ENCODE peak calls at places on chromosomes 6 and 20, in nine cellular contexts. N, L, X, I, Y, G, P, R and Q are unnamed samples. For H3K9me3 and H3K4me1, the result is how much of the 10 kb centered on the place peaks cover.

GRCh38 chr6:30926644-30927043 is 5.3 kb downstream of the SFTA2 start:
- DNase-seq in N (no peak), L (peak), X (no peak), I (no peak), Y (no peak), G (no peak), P (no peak), R (no peak), Q (no peak)

GRCh38 chr6:26743157-26743821 is 83.7 kb upstream of the ZNF322 start:
- DNase-seq in N (peak), L (peak), X (no peak), I (no peak), Y (no peak), G (no peak), P (no peak), R (no peak), Q (no peak)

GRCh38 chr6:12890171-12890790 is 173.7 kb downstream of the PHACTR1 start:
- DNase-seq in N (no peak), L (no peak), X (no peak), I (peak), Y (no peak), G (no peak), P (no peak), R (peak), Q (no peak)

GRCh38 chr20:10553326-10553984 is 118.3 kb downstream of the SLX4IP start:
- DNase-seq in N (no peak), L (peak), X (peak), I (peak), Y (no peak), G (peak), P (peak), R (peak), Q (peak)

GRCh38 chr6:74735304-74735703 is 470.5 kb downstream of the COL12A1 start:
- DNase-seq in N (no peak), L (no peak), X (no peak), I (no peak), Y (no peak), G (no peak), P (no peak), R (no peak), Q (no peak)

GRCh38 chr20:50208085-50208491 is 17.5 kb downstream of the CEBPB start:
- DNase-seq in N (no peak), L (no peak), X (no peak), I (no peak), Y (no peak), G (no peak), P (peak), R (no peak), Q (no peak)

GRCh38 chr6:93858213-93858612 is 438.9 kb upstream of the EPHA7 start:
- DNase-seq in N (no peak), L (no peak), X (no peak), I (no peak), Y (no peak), G (no peak), P (no peak), R (no peak), Q (no peak)

GRCh38 chr20:1949306-1949705 is 44.6 kb downstream of the PDYN start:
- DNase-seq in N (no peak), L (no peak), X (no peak), I (no peak), Y (no peak), G (no peak), P (no peak), R (no peak), Q (no peak)

GRCh38 chr6:24910850-24911712 is 24.7 kb downstream of the RIPOR2 start:
- DNase-seq in N (peak), L (peak), X (peak), I (peak), Y (no peak), G (peak), P (peak), R (peak), Q (peak)

GRCh38 chr6:62808575-62809293 is 402.5 kb upstream of the FKBP1C start:
- DNase-seq in N (no peak), L (no peak), X (no peak), I (no peak), Y (no peak), G (no peak), P (no peak), R (no peak), Q (no peak)

GRCh38 chr6:43086022-43086658 is 10.0 kb downstream of the PTK7 start:
- DNase-seq in N (no peak), L (no peak), X (peak), I (no peak), Y (no peak), G (no peak), P (no peak), R (no peak), Q (no peak)

GRCh38 chr6:154457046-154457713 is 53.3 kb downstream of the CNKSR3 start:
- DNase-seq in N (no peak), L (no peak), X (no peak), I (no peak), Y (no peak), G (no peak), P (no peak), R (no peak), Q (no peak)

GRCh38 chr6:143205170-143205879 is 144.6 kb downstream of the AIG1 start:
- DNase-seq in N (no peak), L (no peak), X (no peak), I (no peak), Y (no peak), G (no peak), P (no peak), R (no peak), Q (no peak)

GRCh38 chr6:103273048-103273447 is 1586.7 kb downstream of the HACE1 start:
- DNase-seq in N (no peak), L (peak), X (no peak), I (no peak), Y (no peak), G (no peak), P (no peak), R (peak), Q (no peak)

GRCh38 chr20:46852313-46852712 is 42.3 kb upstream of the EYA2 start:
- DNase-seq in N (no peak), L (no peak), X (no peak), I (no peak), Y (no peak), G (no peak), P (no peak), R (no peak), Q (no peak)

GRCh38 chr20:51510169-51510568 is 32.4 kb downstream of the NFATC2 start:
- DNase-seq in N (no peak), L (no peak), X (no peak), I (no peak), Y (no peak), G (no peak), P (no peak), R (no peak), Q (no peak)

GRCh38 chr20:50670126-50670862 is 21.0 kb downstream of the RIPOR3 start:
- DNase-seq in N (no peak), L (peak), X (no peak), I (no peak), Y (peak), G (no peak), P (no peak), R (no peak), Q (no peak)

GRCh38 chr20:24403410-24403809 is 66.0 kb upstream of the SYNDIG1 start:
- DNase-seq in N (no peak), L (no peak), X (no peak), I (no peak), Y (peak), G (no peak), P (no peak), R (no peak), Q (no peak)

GRCh38 chr20:32144898-32145662 is 35.6 kb downstream of the TM9SF4 start:
- DNase-seq in N (no peak), L (no peak), X (no peak), I (no peak), Y (no peak), G (no peak), P (no peak), R (no peak), Q (no peak)

GRCh38 chr6:169832247-169832948 is 81.0 kb downstream of the ERMARD start:
- DNase-seq in N (no peak), L (no peak), X (no peak), I (peak), Y (no peak), G (peak), P (no peak), R (no peak), Q (no peak)

GRCh38 chr6:11685411-11686093 is 93.1 kb downstream of the ADTRP start:
- DNase-seq in N (no peak), L (peak), X (no peak), I (no peak), Y (peak), G (no peak), P (no peak), R (no peak), Q (no peak)

GRCh38 chr6:14775528-14775927 is 470.3 kb upstream of the JARID2 start:
- DNase-seq in N (no peak), L (no peak), X (no peak), I (no peak), Y (no peak), G (no peak), P (no peak), R (no peak), Q (no peak)

GRCh38 chr6:4125933-4126864 is 9.2 kb downstream of the ECI2 start:
- DNase-seq in N (no peak), L (peak), X (no peak), I (no peak), Y (no peak), G (peak), P (no peak), R (no peak), Q (no peak)

GRCh38 chr20:14489544-14489943 is 152.1 kb upstream of the FLRT3 start:
- DNase-seq in N (no peak), L (no peak), X (no peak), I (no peak), Y (no peak), G (no peak), P (no peak), R (no peak), Q (no peak)

GRCh38 chr6:36610576-36611336 is 16.6 kb downstream of the SRSF3 start:
- DNase-seq in N (no peak), L (no peak), X (no peak), I (no peak), Y (no peak), G (no peak), P (peak), R (no peak), Q (no peak)

GRCh38 chr6:146047356-146047755 is 18.5 kb downstream of the GRM1 start:
- DNase-seq in N (no peak), L (no peak), X (no peak), I (no peak), Y (no peak), G (no peak), P (no peak), R (no peak), Q (no peak)

GRCh38 chr6:66902457-66902856 is 1195.4 kb upstream of the EYS start:
- DNase-seq in N (no peak), L (no peak), X (no peak), I (no peak), Y (no peak), G (no peak), P (no peak), R (no peak), Q (no peak)

GRCh38 chr20:64044484-64045247 is 4.8 kb downstream of the SOX18 start:
- DNase-seq in N (peak), L (peak), X (no peak), I (no peak), Y (no peak), G (no peak), P (peak), R (no peak), Q (no peak)

GRCh38 chr6:164531745-164532144 is 777.7 kb downstream of the C6orf118 start:
- DNase-seq in N (no peak), L (no peak), X (no peak), I (no peak), Y (no peak), G (no peak), P (no peak), R (no peak), Q (no peak)

GRCh38 chr6:168332020-168332419 is 12.4 kb upstream of the DACT2 start:
- DNase-seq in N (no peak), L (no peak), X (no peak), I (no peak), Y (no peak), G (no peak), P (no peak), R (no peak), Q (no peak)

GRCh38 chr20:12965212-12965879 is 43.4 kb upstream of the SPTLC3 start:
- DNase-seq in N (no peak), L (no peak), X (no peak), I (no peak), Y (no peak), G (no peak), P (no peak), R (no peak), Q (no peak)

GRCh38 chr6:119535332-119535731 is 185.8 kb upstream of the MAN1A1 start:
- DNase-seq in N (no peak), L (no peak), X (no peak), I (no peak), Y (no peak), G (no peak), P (no peak), R (peak), Q (no peak)

GRCh38 chr6:164247106-164247505 is 832.6 kb downstream of the QKI start:
- DNase-seq in N (no peak), L (no peak), X (no peak), I (no peak), Y (no peak), G (no peak), P (no peak), R (no peak), Q (no peak)

GRCh38 chr6:44245912-44246662 is 814 bp upstream of the HSP90AB1 start:
- DNase-seq in N (peak), L (peak), X (peak), I (peak), Y (no peak), G (peak), P (peak), R (peak), Q (peak)

GRCh38 chr6:17580518-17581048 is 19.5 kb upstream of the FAM8A1 start:
- DNase-seq in N (peak), L (no peak), X (peak), I (peak), Y (no peak), G (peak), P (peak), R (no peak), Q (peak)

GRCh38 chr6:2351090-2351489 is 105.7 kb upstream of the GMDS start:
- DNase-seq in N (no peak), L (no peak), X (no peak), I (no peak), Y (no peak), G (no peak), P (no peak), R (no peak), Q (no peak)

GRCh38 chr20:2178328-2179232 is 77.0 kb downstream of the STK35 start:
- DNase-seq in N (peak), L (no peak), X (no peak), I (peak), Y (no peak), G (no peak), P (no peak), R (no peak), Q (no peak)

GRCh38 chr6:166167258-166167731 is 356 bp downstream of the TBXT start:
- DNase-seq in N (peak), L (no peak), X (no peak), I (no peak), Y (no peak), G (no peak), P (no peak), R (no peak), Q (no peak)

GRCh38 chr20:41887500-41887899 is 269.3 kb upstream of the CHD6 start:
- DNase-seq in N (no peak), L (no peak), X (no peak), I (no peak), Y (no peak), G (no peak), P (no peak), R (no peak), Q (no peak)

GRCh38 chr6:28802417-28803336 is 121.1 kb downstream of the TRIM27 start:
- DNase-seq in N (no peak), L (no peak), X (no peak), I (no peak), Y (peak), G (no peak), P (no peak), R (no peak), Q (no peak)

GRCh38 chr20:59784365-59785117 is 148.9 kb downstream of the SYCP2 start:
- DNase-seq in N (no peak), L (no peak), X (peak), I (no peak), Y (no peak), G (peak), P (no peak), R (no peak), Q (no peak)
- H3K9me3 ChIP-seq in N (under half), L (under half), X (under half), I (under half), Y (under half), G (under half), P (under half), R (under half), Q (under half)

GRCh38 chr6:40955181-40955550 is 83.9 kb downstream of the UNC5CL start:
- DNase-seq in N (peak), L (no peak), X (no peak), I (no peak), Y (no peak), G (no peak), P (no peak), R (no peak), Q (no peak)

GRCh38 chr6:40953486-40953885 is 85.5 kb downstream of the UNC5CL start:
- DNase-seq in N (no peak), L (no peak), X (no peak), I (no peak), Y (no peak), G (no peak), P (no peak), R (no peak), Q (no peak)

GRCh38 chr6:40957616-40958492 is 81.2 kb downstream of the UNC5CL start:
- DNase-seq in N (no peak), L (peak), X (no peak), I (no peak), Y (peak), G (no peak), P (no peak), R (no peak), Q (no peak)

GRCh38 chr6:40956871-40957270 is 82.2 kb downstream of the UNC5CL start:
- DNase-seq in N (no peak), L (no peak), X (no peak), I (no peak), Y (no peak), G (no peak), P (no peak), R (no peak), Q (no peak)

GRCh38 chr6:40954446-40955180 is 84.4 kb downstream of the UNC5CL start:
- DNase-seq in N (no peak), L (no peak), X (no peak), I (no peak), Y (no peak), G (no peak), P (no peak), R (no peak), Q (no peak)
- H3K4me1 ChIP-seq in N (under half), L (under half), X (under half), I (under half), Y (half or more), G (under half), P (under half), R (under half), Q (under half)

GRCh38 chr6:167324111-167324510 is 775 bp upstream of the TTLL2 start:
- DNase-seq in N (no peak), L (no peak), X (no peak), I (no peak), Y (no peak), G (no peak), P (no peak), R (no peak), Q (no peak)
- H3K9me3 ChIP-seq in N (under half), L (under half), X (under half), I (under half), Y (under half), G (under half), P (under half), R (under half), Q (under half)

GRCh38 chr6:56752534-56752933 is 109.8 kb upstream of the DST start:
- DNase-seq in N (no peak), L (no peak), X (no peak), I (no peak), Y (no peak), G (no peak), P (no peak), R (no peak), Q (no peak)
- H3K4me1 ChIP-seq in N (under half), L (under half), X (under half), I (under half), Y (under half), G (under half), P (under half), R (under half), Q (half or more)

GRCh38 chr20:35200255-35200654 is 26.2 kb upstream of the MMP24 start:
- DNase-seq in N (no peak), L (no peak), X (no peak), I (no peak), Y (no peak), G (no peak), P (no peak), R (no peak), Q (no peak)
- H3K9me3 ChIP-seq in N (under half), L (under half), X (under half), I (under half), Y (under half), G (under half), P (under half), R (under half), Q (under half)

GRCh38 chr20:62426678-62427077 is 661 bp downstream of the RBBP8NL start:
- DNase-seq in N (peak), L (peak), X (no peak), I (no peak), Y (no peak), G (no peak), P (no peak), R (no peak), Q (no peak)

GRCh38 chr20:62425281-62426058 is 1.9 kb downstream of the RBBP8NL start:
- DNase-seq in N (peak), L (no peak), X (no peak), I (no peak), Y (no peak), G (no peak), P (no peak), R (no peak), Q (no peak)

GRCh38 chr20:62428008-62428384 is 657 bp upstream of the RBBP8NL start:
- DNase-seq in N (no peak), L (no peak), X (no peak), I (no peak), Y (no peak), G (no peak), P (no peak), R (no peak), Q (no peak)

GRCh38 chr20:62428396-62429160 is 1.2 kb upstream of the RBBP8NL start:
- DNase-seq in N (peak), L (no peak), X (no peak), I (no peak), Y (no peak), G (no peak), P (no peak), R (no peak), Q (no peak)

DNA sequence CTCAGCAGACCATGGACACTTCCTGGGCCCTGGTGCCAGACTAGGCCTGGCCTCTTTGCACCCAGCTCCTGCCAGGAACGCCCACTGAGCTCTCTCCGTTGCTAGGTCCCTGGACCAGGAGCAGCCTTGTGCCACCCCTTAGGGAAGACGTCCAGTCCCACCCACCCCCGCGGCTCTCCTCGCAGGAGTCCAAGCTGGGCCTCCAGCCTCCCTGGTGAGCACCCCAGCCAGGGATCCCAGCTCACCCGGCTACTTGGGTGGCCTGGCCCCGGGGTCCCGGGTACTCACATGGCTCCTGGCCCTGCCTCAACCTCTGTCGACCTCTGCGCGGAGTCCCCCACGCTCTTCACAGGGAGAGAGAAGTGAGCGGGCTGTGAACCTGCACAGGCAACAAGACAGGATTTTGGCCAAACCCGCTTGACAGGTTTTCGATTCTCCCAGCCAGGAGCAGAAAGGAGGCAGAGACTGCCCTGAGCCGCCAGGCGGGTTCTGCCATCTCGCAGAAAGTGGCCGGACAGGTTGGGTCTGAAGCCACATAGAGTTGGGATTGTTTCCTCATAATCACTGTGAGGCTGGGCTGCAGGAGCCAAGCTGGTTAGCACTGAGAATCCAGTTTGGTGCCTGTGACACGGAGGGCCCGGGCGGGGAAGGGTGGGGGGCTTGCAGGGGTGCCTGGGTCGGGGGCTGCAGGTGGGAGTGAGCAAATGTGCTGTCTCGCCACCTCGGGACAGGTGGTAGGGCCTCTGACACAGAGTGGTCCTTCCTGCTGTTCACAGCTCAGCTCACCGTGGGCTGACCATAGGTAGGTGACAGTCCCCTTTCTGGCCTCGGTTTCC is at the start of gene RBBP8NL:
- DNase-seq in N (peak), L (peak), X (no peak), I (no peak), Y (peak), G (no peak), P (no peak), R (no peak), Q (no peak)
- H3K4me1 ChIP-seq in N (under half), L (half or more), X (under half), I (under half), Y (under half), G (under half), P (under half), R (under half), Q (under half)